ENCODE peak calls at places on chromosomes 1 and 21, in four cellular contexts. One of them, this sample, is unnamed.

GRCh38 chr1:218711021-218711420 is 365.9 kb downstream of the TGFB2 start:
- DNase-seq in CD8-positive, alpha-beta memory T cell: no peak
- DNase-seq in HepG2: no peak
- DNase-seq in mesendoderm: no peak
- DNase-seq in this sample: no peak

GRCh38 chr1:235993652-235994051 is 71.2 kb downstream of the NID1 start:
- DNase-seq in CD8-positive, alpha-beta memory T cell: no peak
- DNase-seq in HepG2: no peak
- DNase-seq in mesendoderm: no peak
- DNase-seq in this sample: no peak

GRCh38 chr21:40143822-40144525 is 276.7 kb downstream of the PCP4 start:
- DNase-seq in CD8-positive, alpha-beta memory T cell: no peak
- DNase-seq in HepG2: peak; percentile 10
- DNase-seq in mesendoderm: peak; percentile 52
- DNase-seq in this sample: peak; percentile 31

GRCh38 chr1:4971666-4972065 is 317.3 kb downstream of the AJAP1 start:
- DNase-seq in CD8-positive, alpha-beta memory T cell: no peak
- DNase-seq in HepG2: no peak
- DNase-seq in mesendoderm: no peak
- DNase-seq in this sample: peak; percentile 11

GRCh38 chr1:69513621-69514020 is 54.1 kb upstream of the LRRC7 start:
- DNase-seq in CD8-positive, alpha-beta memory T cell: no peak
- DNase-seq in HepG2: no peak
- DNase-seq in mesendoderm: no peak
- DNase-seq in this sample: no peak

GRCh38 chr1:205276334-205277065 is 45.0 kb downstream of the NUAK2 start:
- DNase-seq in CD8-positive, alpha-beta memory T cell: no peak
- DNase-seq in HepG2: no peak
- DNase-seq in mesendoderm: no peak
- DNase-seq in this sample: no peak

GRCh38 chr1:183593356-183593755 is 3.1 kb upstream of the NCF2 start:
- DNase-seq in CD8-positive, alpha-beta memory T cell: no peak
- DNase-seq in HepG2: no peak
- DNase-seq in mesendoderm: peak; percentile 27
- DNase-seq in this sample: no peak

GRCh38 chr1:147171399-147172167 is 687 bp downstream of the PRKAB2 start:
- DNase-seq in CD8-positive, alpha-beta memory T cell: no peak
- DNase-seq in HepG2: no peak
- DNase-seq in mesendoderm: no peak
- DNase-seq in this sample: peak; percentile 34

GRCh38 chr1:204602871-204603542 is 82.5 kb downstream of the LRRN2 start:
- DNase-seq in CD8-positive, alpha-beta memory T cell: no peak
- DNase-seq in HepG2: no peak
- DNase-seq in mesendoderm: no peak
- DNase-seq in this sample: no peak

GRCh38 chr21:32565856-32566465 is 19.4 kb downstream of the TCP10L start:
- DNase-seq in CD8-positive, alpha-beta memory T cell: no peak
- DNase-seq in HepG2: no peak
- DNase-seq in mesendoderm: no peak
- DNase-seq in this sample: no peak

DNA sequence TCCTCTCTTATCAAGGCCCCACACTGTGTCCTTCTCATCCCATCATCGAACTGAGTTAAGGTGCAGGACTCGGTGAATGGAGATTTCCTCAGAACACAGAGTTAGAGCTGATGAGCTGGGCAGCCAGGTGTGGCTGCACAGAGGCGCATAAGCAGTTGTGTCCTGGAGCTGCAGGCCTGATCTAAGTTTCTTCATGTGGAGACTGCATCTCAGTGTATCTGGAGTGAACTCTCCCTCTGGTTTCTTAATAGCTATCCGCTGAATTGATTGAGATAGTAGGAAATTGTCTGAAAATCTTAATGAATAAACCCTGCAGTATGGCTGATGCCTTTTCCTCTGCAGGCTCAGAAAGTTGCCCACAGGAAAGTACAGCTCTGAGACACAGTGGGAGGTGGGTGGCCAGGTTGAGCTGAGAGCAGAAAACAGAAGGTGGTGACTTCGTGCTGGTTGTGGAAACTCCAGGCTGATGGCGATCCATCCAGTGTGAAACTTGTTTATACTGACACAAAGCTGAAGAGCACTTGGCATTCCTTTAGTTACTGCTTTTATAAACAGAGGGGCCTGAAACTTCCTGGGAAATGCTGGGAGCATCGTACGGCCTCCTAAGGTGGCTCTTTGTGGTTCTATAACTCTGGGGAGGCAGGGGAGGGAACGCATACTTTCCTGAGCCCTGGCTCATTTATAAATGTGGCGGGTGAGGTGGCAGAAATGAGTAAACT is 67.5 kb upstream of the F3 start:
- DNase-seq in CD8-positive, alpha-beta memory T cell: no peak
- DNase-seq in HepG2: no peak
- DNase-seq in mesendoderm: no peak
- DNase-seq in this sample: peak; percentile 94
- H3K27ac ChIP-seq in CD8-positive, alpha-beta memory T cell: no peak overlapping the region
- H3K27ac ChIP-seq in HepG2: peak overlapping the region; percentile 31
- H3K27ac ChIP-seq in mesendoderm: no peak overlapping the region
- H3K27ac ChIP-seq in this sample: peak overlapping the region; percentile 51

DNA sequence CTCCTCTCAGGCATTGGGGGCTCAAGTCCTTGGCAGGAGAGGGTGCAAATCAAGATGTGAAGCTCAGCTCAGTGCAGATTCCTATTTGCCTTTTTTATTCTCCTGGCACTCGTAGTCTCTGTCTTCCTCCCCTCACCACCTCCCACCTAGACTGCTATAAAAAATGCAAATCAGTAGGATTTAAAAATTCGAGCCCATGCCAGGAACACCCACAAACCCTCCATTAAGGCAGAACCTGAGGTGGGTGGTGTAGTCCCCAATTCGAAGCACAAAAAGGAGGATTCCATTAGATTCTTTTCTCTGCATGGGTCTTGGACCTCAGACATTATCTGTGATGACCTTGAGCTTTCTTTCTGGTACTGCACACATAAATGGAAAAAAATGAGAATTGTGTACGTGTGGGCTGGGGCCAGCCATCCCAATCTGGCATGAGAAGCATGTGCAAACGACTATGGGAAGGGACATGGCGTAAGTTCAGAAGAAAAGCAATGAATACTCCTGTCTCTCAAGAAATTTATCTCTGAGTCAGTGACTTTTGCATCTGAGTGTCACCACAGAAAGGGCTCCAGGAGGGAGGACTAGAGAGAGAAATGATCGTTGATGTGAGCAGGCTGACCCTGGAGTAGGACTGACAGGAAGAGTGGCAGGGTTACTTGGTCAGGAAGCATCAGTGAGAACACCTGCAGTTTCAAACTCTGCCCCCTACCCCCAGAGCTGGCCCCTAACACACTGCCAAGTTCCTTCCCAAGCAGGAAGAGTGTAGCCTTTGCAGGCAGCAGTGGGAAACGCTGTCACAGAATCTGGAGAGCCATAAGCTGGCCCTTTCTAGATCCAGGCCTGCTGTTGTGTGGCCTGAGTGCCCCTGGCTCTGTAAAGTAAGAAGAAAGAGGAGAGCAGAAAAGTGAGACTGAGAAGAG is 1.7 kb downstream of the INKA2 start:
- DNase-seq in CD8-positive, alpha-beta memory T cell: no peak
- DNase-seq in HepG2: no peak
- DNase-seq in mesendoderm: peak; percentile 30
- DNase-seq in this sample: no peak
- H3K4me1 ChIP-seq in CD8-positive, alpha-beta memory T cell: peaks cover 22% of the 10 kb centered on the region
- H3K4me1 ChIP-seq in HepG2: peaks cover 78% of the 10 kb centered on the region
- H3K4me1 ChIP-seq in mesendoderm: peaks cover 10% of the 10 kb centered on the region
- H3K4me1 ChIP-seq in this sample: peaks cover 72% of the 10 kb centered on the region

DNA sequence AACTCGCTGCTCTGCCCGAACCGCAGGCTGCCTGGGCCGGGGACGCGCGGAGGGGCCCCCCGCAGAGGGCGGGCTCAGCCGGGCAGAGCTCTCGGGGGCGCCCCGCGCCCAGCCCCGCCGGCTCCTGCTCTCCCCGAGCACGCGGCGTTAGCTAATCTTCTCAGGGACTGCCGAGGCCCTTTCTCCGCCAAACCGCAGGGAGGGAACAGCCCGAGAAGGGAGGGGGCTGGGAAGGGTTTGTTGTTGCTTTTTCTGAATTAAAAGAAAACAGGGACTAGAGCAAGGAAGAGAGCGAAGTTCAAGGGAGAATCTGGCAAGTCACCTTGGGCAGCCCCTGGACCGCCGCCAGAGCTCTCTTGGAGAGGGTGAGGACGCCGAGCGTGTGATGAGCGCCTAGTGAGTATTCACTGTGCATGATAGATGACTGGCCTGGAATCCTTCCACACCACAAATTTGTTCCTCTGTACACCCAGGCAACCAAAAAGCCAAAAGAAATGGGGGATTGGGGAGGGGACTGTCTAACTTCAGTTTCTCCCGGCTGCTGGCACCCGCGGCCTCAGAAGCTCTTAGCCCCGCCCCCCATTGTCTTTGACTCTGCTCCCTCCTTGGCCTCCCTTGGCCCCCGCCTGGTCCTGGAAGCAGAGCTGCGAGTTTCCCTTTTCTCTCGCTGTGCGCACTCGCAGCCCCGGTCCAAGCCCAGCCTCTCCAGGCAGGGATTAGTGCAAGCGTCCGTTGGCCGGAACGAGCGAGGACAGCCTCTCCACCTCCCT is 19.7 kb upstream of the LMX1A start:
- DNase-seq in CD8-positive, alpha-beta memory T cell: no peak
- DNase-seq in HepG2: no peak
- DNase-seq in mesendoderm: peak; percentile 91
- DNase-seq in this sample: peak; percentile 74
- H3K27me3 ChIP-seq in CD8-positive, alpha-beta memory T cell: peaks cover 18% of the 10 kb centered on the region
- H3K27me3 ChIP-seq in HepG2: no peaks in the 10 kb centered on the region
- H3K27me3 ChIP-seq in mesendoderm: no peaks in the 10 kb centered on the region
- H3K27me3 ChIP-seq in this sample: peaks cover 3% of the 10 kb centered on the region

GRCh38 chr1:25765152-25765909 is 34.7 kb upstream of the SELENON start:
- DNase-seq in CD8-positive, alpha-beta memory T cell: no peak
- DNase-seq in HepG2: no peak
- DNase-seq in mesendoderm: no peak
- DNase-seq in this sample: no peak

GRCh38 chr1:25767437-25767770 is 32.6 kb upstream of the SELENON start:
- DNase-seq in CD8-positive, alpha-beta memory T cell: no peak
- DNase-seq in HepG2: no peak
- DNase-seq in mesendoderm: no peak
- DNase-seq in this sample: no peak

GRCh38 chr1:25768999-25769398 is 31.0 kb upstream of the SELENON start:
- DNase-seq in CD8-positive, alpha-beta memory T cell: no peak
- DNase-seq in HepG2: no peak
- DNase-seq in mesendoderm: no peak
- DNase-seq in this sample: no peak

GRCh38 chr1:25765910-25766645 is 33.9 kb upstream of the SELENON start:
- DNase-seq in CD8-positive, alpha-beta memory T cell: no peak
- DNase-seq in HepG2: no peak
- DNase-seq in mesendoderm: no peak
- DNase-seq in this sample: no peak

DNA sequence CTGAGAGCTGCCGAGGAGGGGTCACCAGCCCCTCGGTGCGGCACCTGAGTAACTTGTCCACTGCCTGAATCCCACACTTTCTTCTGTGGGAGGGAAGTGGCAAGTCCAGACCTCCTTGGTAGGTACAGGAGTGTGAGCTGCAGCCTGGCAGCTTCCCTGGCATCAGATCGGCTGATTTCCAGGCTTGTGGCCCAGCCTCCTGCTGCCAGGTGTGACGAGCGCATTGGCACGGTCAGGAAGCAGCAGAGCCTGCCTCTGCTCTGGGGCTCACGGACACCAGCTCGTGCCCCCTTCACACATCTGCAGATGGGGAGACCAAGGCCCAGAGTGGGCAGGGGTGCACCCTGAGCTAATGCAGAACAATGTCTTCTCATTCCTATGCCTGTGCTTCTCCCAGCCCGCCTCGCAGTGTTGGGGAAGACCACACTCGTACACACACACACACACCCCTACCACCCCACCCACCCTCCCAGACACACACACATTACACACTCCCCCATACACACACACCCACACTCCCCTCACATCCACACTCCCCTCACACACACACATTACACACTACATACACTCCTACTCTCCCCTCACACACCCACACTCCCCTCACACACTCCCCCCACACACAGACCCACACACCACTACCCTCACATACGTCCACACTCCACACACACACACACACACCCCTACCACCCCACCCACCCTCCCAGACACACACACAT is 33.1 kb upstream of the SELENON start:
- DNase-seq in CD8-positive, alpha-beta memory T cell: no peak
- DNase-seq in HepG2: no peak
- DNase-seq in mesendoderm: no peak
- DNase-seq in this sample: no peak
- H3K27ac ChIP-seq in CD8-positive, alpha-beta memory T cell: no peak overlapping the region
- H3K27ac ChIP-seq in HepG2: no peak overlapping the region
- H3K27ac ChIP-seq in mesendoderm: no peak overlapping the region
- H3K27ac ChIP-seq in this sample: no peak overlapping the region

DNA sequence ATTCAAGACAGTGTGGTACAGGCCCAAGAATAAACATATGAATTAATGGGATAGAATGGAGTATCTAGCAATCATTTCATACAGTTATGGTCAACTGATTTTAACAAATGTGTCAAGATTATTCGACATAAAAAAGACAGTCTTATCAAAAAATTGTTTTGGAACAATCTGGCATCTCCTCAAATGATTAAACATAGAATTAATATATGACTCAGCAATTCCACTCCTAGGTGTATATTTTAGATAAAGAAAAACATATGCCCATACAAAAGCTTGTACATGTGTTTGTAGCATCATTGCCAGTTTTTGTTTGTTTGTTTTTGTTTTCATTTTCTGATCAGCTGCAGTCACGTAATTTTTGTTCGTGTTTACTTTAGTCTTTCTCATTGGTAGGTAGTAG is 1188.3 kb downstream of the BRINP3 start:
- DNase-seq in CD8-positive, alpha-beta memory T cell: no peak
- DNase-seq in HepG2: no peak
- DNase-seq in mesendoderm: no peak
- DNase-seq in this sample: no peak
- H3K4me1 ChIP-seq in CD8-positive, alpha-beta memory T cell: no peaks in the 10 kb centered on the region
- H3K4me1 ChIP-seq in HepG2: no peaks in the 10 kb centered on the region
- H3K4me1 ChIP-seq in mesendoderm: no peaks in the 10 kb centered on the region
- H3K4me1 ChIP-seq in this sample: no peaks in the 10 kb centered on the region

DNA sequence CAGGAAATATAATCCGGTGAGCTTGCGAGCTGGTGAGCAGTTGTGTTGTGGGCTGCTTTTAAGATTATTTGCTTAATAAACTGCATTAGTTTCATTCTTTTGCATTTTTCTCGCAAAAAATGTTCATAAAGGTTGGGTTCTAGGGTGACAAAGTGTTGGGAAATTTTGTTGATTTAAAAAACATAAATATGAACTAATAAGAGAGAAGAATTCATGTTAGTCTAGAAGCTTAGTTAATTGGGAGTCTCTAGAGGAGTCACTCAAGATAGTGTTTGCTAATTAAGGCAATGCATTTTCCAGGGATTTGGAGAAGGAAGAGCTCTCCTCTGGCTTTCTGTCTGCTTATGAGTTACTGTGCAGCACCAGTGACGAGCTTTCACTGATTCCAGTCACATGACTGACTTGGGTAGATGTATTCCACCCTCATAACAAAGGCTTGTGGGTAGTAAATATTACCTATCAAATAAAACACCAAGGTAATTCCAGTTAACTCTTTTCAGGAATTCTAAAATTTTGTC is 417.0 kb downstream of the PTBP2 start:
- DNase-seq in CD8-positive, alpha-beta memory T cell: no peak
- DNase-seq in HepG2: no peak
- DNase-seq in mesendoderm: no peak
- DNase-seq in this sample: no peak
- H3K27me3 ChIP-seq in CD8-positive, alpha-beta memory T cell: no peaks in the 10 kb centered on the region
- H3K27me3 ChIP-seq in HepG2: no peaks in the 10 kb centered on the region
- H3K27me3 ChIP-seq in mesendoderm: no peaks in the 10 kb centered on the region
- H3K27me3 ChIP-seq in this sample: no peaks in the 10 kb centered on the region

This sample was measured in SJSA1.